ENCODE peak calls at places on chromosomes 2 and 18, in six cellular contexts. E is fibroblast of the conjunctiva; M is CD4-positive, CD25-positive, alpha-beta regulatory T cell; T is NCI-H1417; L is HuH-7; K is NCI-H2171 treated with DMSO at 0.1 percent for 48 hours. Y is an unnamed sample.
A peak's percentile ranks its signal among the peaks of the same experiment; 100 is the strongest.

GRCh38 chr18:73316513-73316912 is 448.7 kb upstream of the NETO1 start:
- DNase-seq in K (no peak), E (no peak), L (no peak), T (no peak), M (no peak), Y (no peak)

GRCh38 chr2:236712961-236713673 is 143.5 kb downstream of the ACKR3 start:
- DNase-seq in L (peak; percentile 53), K (no peak), E (no peak), M (no peak), T (no peak), Y (no peak)

GRCh38 chr18:13101659-13101992 is 110.5 kb downstream of the CEP192 start:
- DNase-seq in K (no peak), M (no peak), E (no peak), L (no peak), T (no peak), Y (no peak)

GRCh38 chr2:170122883-170123547 is 54.9 kb upstream of the MYO3B start:
- DNase-seq in E (no peak), T (peak; percentile 48), M (no peak), K (no peak), L (no peak), Y (no peak)

GRCh38 chr2:158464426-158465281 is 7.9 kb downstream of the PKP4 start:
- DNase-seq in K (peak; percentile 26), L (peak; percentile 23), M (no peak), E (no peak), T (peak; percentile 2), Y (no peak)

GRCh38 chr18:48278081-48278480 is 131.1 kb downstream of the ZBTB7C start:
- DNase-seq in E (no peak), K (no peak), T (no peak), L (no peak), M (no peak), Y (peak; percentile 68)

GRCh38 chr2:56148825-56149224 is 35.0 kb upstream of the CCDC85A start:
- DNase-seq in K (no peak), E (no peak), L (no peak), T (no peak), M (no peak), Y (peak; percentile 57)

GRCh38 chr2:170394988-170395387 is 217.0 kb downstream of the MYO3B start:
- DNase-seq in E (no peak), M (no peak), K (no peak), T (no peak), L (no peak), Y (no peak)

GRCh38 chr2:75324141-75324540 is 124.8 kb upstream of the TACR1 start:
- DNase-seq in E (no peak), T (no peak), K (no peak), L (no peak), M (no peak), Y (peak; percentile 89)

GRCh38 chr2:11634584-11634983 is 35.4 kb downstream of the NTSR2 start:
- DNase-seq in E (no peak), K (no peak), M (no peak), T (no peak), L (no peak), Y (no peak)

GRCh38 chr2:69169990-69170389 is 157.0 kb downstream of the ANTXR1 start:
- DNase-seq in L (no peak), K (no peak), E (no peak), M (no peak), T (peak; percentile 84), Y (no peak)

GRCh38 chr2:134232868-134233732 is 20.8 kb upstream of the MGAT5 start:
- DNase-seq in E (no peak), M (no peak), L (no peak), K (no peak), T (no peak), Y (no peak)

GRCh38 chr2:215626812-215627281 is 191.0 kb upstream of the FN1 start:
- DNase-seq in K (peak; percentile 92), T (no peak), E (no peak), L (no peak), M (no peak), Y (no peak)

GRCh38 chr18:39788395-39788794 is 2166.6 kb upstream of the PIK3C3 start:
- DNase-seq in T (no peak), K (no peak), L (no peak), E (no peak), M (no peak), Y (no peak)

GRCh38 chr2:70887550-70888229 is 48.0 kb upstream of the ATP6V1B1 start:
- DNase-seq in T (peak; percentile 96), M (no peak), L (no peak), E (no peak), K (peak; percentile 32), Y (peak; percentile 82)

GRCh38 chr2:15092166-15092565 is 459.6 kb downstream of the LRATD1 start:
- DNase-seq in L (no peak), T (no peak), K (no peak), E (no peak), M (no peak), Y (no peak)

GRCh38 chr2:99636432-99637034 is 146.7 kb upstream of the REV1 start:
- DNase-seq in K (peak; percentile 28), L (no peak), M (no peak), T (no peak), E (no peak), Y (no peak)

GRCh38 chr18:3692691-3693090 is 242.7 kb downstream of the TGIF1 start:
- DNase-seq in K (no peak), M (no peak), L (no peak), E (no peak), T (no peak), Y (peak; percentile 50)

GRCh38 chr2:162029287-162029901 is 44.6 kb downstream of the DPP4 start:
- DNase-seq in E (peak; percentile 48), K (no peak), T (no peak), L (no peak), M (no peak), Y (no peak)

GRCh38 chr2:60808330-60808801 is 52.3 kb downstream of the PAPOLG start:
- DNase-seq in T (no peak), M (no peak), E (no peak), K (no peak), L (no peak), Y (peak; percentile 74)

GRCh38 chr2:222448806-222449205 is 24.5 kb downstream of the SGPP2 start:
- DNase-seq in M (no peak), T (no peak), L (no peak), K (peak; percentile 98), E (peak; percentile 14), Y (no peak)

GRCh38 chr2:71926860-71927756 is 220.6 kb downstream of the CYP26B1 start:
- DNase-seq in E (no peak), M (no peak), T (no peak), L (no peak), K (no peak), Y (no peak)

GRCh38 chr18:69865656-69866241 is 81.9 kb downstream of the CD226 start:
- DNase-seq in T (no peak), L (no peak), E (no peak), K (no peak), M (no peak), Y (no peak)

GRCh38 chr2:37631698-37632097 is 39.7 kb downstream of the CDC42EP3 start:
- DNase-seq in T (peak; percentile 94), E (no peak), L (no peak), M (no peak), K (no peak), Y (no peak)